ENCODE peak calls at places on chromosomes 6 and 20, in eight cellular contexts. Z is pancreas; J is hepatocyte; B is heart right ventricle; Y is CD8-positive, alpha-beta memory T cell; E is heart left ventricle; M is A673; A is fibroblast of pulmonary artery. S is an unnamed sample.

GRCh38 chr6:16854986-16855385 is 93.7 kb upstream of the ATXN1 start:
- DNase-seq in Z (no peak), J (no peak), B (no peak), Y (no peak), E (no peak), M (no peak), A (no peak), S (no peak)

GRCh38 chr6:44228836-44229235 is 5.4 kb downstream of the SLC29A1 start:
- DNase-seq in Z (no peak), J (no peak), B (no peak), Y (no peak), E (no peak), M (no peak), A (no peak), S (no peak)

GRCh38 chr6:26272171-26272631 is 92.8 kb upstream of the BTN3A2 start:
- DNase-seq in Z (no peak), J (peak), B (peak), Y (peak), E (no peak), M (peak), A (no peak), S (peak)

GRCh38 chr20:13232999-13233398 is 11.9 kb downstream of the ISM1 start:
- DNase-seq in Z (no peak), J (no peak), B (no peak), Y (no peak), E (no peak), M (no peak), A (no peak), S (no peak)

GRCh38 chr6:160042788-160043301 is 74.0 kb downstream of the IGF2R start:
- DNase-seq in Z (no peak), J (no peak), B (no peak), Y (no peak), E (no peak), M (no peak), A (peak), S (no peak)

GRCh38 chr6:170596426-170596825 is 12.0 kb upstream of the PDCD2 start:
- DNase-seq in Z (no peak), J (no peak), B (no peak), Y (no peak), E (no peak), M (peak), A (no peak), S (no peak)

GRCh38 chr6:125753218-125753936 is 3.9 kb downstream of the HEY2 start:
- DNase-seq in Z (no peak), J (no peak), B (no peak), Y (peak), E (peak), M (peak), A (peak), S (no peak)

GRCh38 chr20:50551288-50551687 is 41.1 kb downstream of the PTPN1 start:
- DNase-seq in Z (no peak), J (no peak), B (no peak), Y (no peak), E (no peak), M (no peak), A (no peak), S (no peak)

GRCh38 chr6:162140453-162140852 is 587.1 kb downstream of the PRKN start:
- DNase-seq in Z (no peak), J (no peak), B (no peak), Y (no peak), E (no peak), M (no peak), A (no peak), S (no peak)

GRCh38 chr20:3887870-3888614 is 1.1 kb upstream of the PANK2 start:
- DNase-seq in Z (no peak), J (no peak), B (peak), Y (no peak), E (peak), M (no peak), A (no peak), S (no peak)

GRCh38 chr6:100152201-100152600 is 158.2 kb upstream of the MCHR2 start:
- DNase-seq in Z (no peak), J (no peak), B (no peak), Y (no peak), E (no peak), M (no peak), A (no peak), S (no peak)

GRCh38 chr6:44388135-44388487 is 605 bp downstream of the CDC5L start:
- DNase-seq in Z (no peak), J (no peak), B (no peak), Y (no peak), E (no peak), M (no peak), A (no peak), S (no peak)

GRCh38 chr20:46364670-46365482 is 41.5 kb downstream of the ELMO2 start:
- DNase-seq in Z (no peak), J (no peak), B (no peak), Y (no peak), E (no peak), M (no peak), A (no peak), S (no peak)

GRCh38 chr20:34037121-34037520 is 43.4 kb downstream of the RALY start:
- DNase-seq in Z (no peak), J (no peak), B (no peak), Y (peak), E (peak), M (no peak), A (peak), S (peak)

GRCh38 chr6:56314683-56315523 is 67.5 kb upstream of the COL21A1 start:
- DNase-seq in Z (no peak), J (peak), B (no peak), Y (no peak), E (no peak), M (peak), A (peak), S (no peak)

GRCh38 chr6:36050305-36050704 is 22.7 kb downstream of the MAPK14 start:
- DNase-seq in Z (no peak), J (no peak), B (no peak), Y (no peak), E (no peak), M (no peak), A (no peak), S (no peak)

GRCh38 chr6:106684011-106684410 is 54.6 kb downstream of the QRSL1 start:
- DNase-seq in Z (no peak), J (no peak), B (no peak), Y (no peak), E (no peak), M (no peak), A (no peak), S (no peak)

GRCh38 chr6:43716099-43716498 is 28.5 kb upstream of the MRPS18A start:
- DNase-seq in Z (no peak), J (peak), B (no peak), Y (no peak), E (no peak), M (peak), A (peak), S (no peak)

GRCh38 chr20:45090481-45090880 is 10.4 kb downstream of the KCNS1 start:
- DNase-seq in Z (no peak), J (no peak), B (no peak), Y (no peak), E (no peak), M (no peak), A (no peak), S (no peak)

GRCh38 chr6:3124667-3125066 is 6.2 kb downstream of the BPHL start:
- DNase-seq in Z (no peak), J (no peak), B (no peak), Y (no peak), E (no peak), M (no peak), A (no peak), S (no peak)

GRCh38 chr20:45987108-45987780 is 15.2 kb upstream of the ZNF335 start:
- DNase-seq in Z (peak), J (peak), B (peak), Y (peak), E (peak), M (peak), A (peak), S (peak)

GRCh38 chr6:90940812-90941481 is 354.1 kb upstream of the MAP3K7 start:
- DNase-seq in Z (no peak), J (peak), B (no peak), Y (peak), E (no peak), M (peak), A (peak), S (peak)

GRCh38 chr6:88302769-88303230 is 136.7 kb upstream of the CNR1 start:
- DNase-seq in Z (no peak), J (no peak), B (no peak), Y (no peak), E (no peak), M (no peak), A (no peak), S (no peak)

GRCh38 chr6:44642870-44643522 is 255.5 kb downstream of the CDC5L start:
- DNase-seq in Z (no peak), J (no peak), B (no peak), Y (no peak), E (no peak), M (no peak), A (no peak), S (no peak)

GRCh38 chr6:17816921-17817611 is 110.3 kb upstream of the NUP153 start:
- DNase-seq in Z (no peak), J (peak), B (no peak), Y (no peak), E (no peak), M (peak), A (peak), S (no peak)

GRCh38 chr20:59819496-59820203 is 113.8 kb downstream of the SYCP2 start:
- DNase-seq in Z (peak), J (no peak), B (no peak), Y (no peak), E (no peak), M (no peak), A (no peak), S (no peak)

GRCh38 chr6:170222498-170223471 is 68.1 kb downstream of the DLL1 start:
- DNase-seq in Z (peak), J (no peak), B (peak), Y (no peak), E (no peak), M (no peak), A (no peak), S (no peak)

GRCh38 chr6:161410076-161410475 is 136.2 kb upstream of the AGPAT4 start:
- DNase-seq in Z (no peak), J (no peak), B (no peak), Y (no peak), E (no peak), M (no peak), A (no peak), S (no peak)

DNA sequence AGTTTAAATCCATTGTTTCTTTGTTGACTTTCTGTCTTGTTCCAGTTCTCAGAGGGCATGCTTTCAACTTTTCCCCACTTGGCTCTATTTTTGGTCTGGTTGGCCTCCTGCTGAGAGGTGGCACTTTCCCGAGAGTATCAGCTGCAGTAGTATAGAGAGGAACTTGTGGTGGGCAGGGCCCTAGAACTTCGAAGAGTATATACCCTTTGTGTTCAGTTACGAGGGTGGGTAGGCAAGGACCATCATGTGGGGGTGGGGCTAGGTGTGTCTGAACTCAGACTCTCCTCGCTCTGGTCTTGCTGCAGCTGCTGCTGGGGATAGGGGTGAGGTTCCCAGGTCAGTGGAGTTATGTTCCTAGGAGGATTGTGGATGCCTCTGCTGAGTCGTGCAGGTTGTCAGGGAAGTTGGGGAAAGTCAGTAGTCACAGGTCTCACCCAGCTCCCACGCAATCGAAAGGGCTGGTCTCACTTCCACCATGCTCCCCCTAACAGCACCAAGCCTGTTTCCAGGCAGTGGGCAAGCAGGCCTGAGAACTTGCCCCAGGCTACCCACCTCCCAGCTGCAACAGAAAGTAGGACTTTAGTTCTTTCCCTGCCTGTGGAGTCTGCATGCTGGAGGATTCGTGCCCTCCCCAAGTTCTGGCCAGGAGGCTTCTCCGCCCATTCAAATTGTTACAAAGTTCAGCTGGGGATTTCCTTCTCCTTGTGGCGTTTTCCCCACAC is 118.8 kb upstream of the SSTR4 start:
- DNase-seq in Z (no peak), J (no peak), B (no peak), Y (no peak), E (no peak), M (no peak), A (no peak), S (no peak)
- H3K4me3 ChIP-seq in Z (no peak), J (no peak), B (no peak), Y (no peak), E (no peak), M (no peak), A (no peak), S (no peak)

GRCh38 chr6:10149603-10150002 is 265.3 kb downstream of the TFAP2A start:
- DNase-seq in Z (no peak), J (no peak), B (no peak), Y (no peak), E (no peak), M (no peak), A (no peak), S (no peak)

GRCh38 chr6:10144772-10145171 is 270.1 kb downstream of the TFAP2A start:
- DNase-seq in Z (no peak), J (no peak), B (no peak), Y (no peak), E (no peak), M (no peak), A (no peak), S (no peak)

GRCh38 chr6:10151144-10151915 is 263.5 kb downstream of the TFAP2A start:
- DNase-seq in Z (no peak), J (no peak), B (no peak), Y (no peak), E (no peak), M (no peak), A (peak), S (no peak)

GRCh38 chr6:10141756-10142443 is 273.0 kb downstream of the TFAP2A start:
- DNase-seq in Z (no peak), J (peak), B (no peak), Y (no peak), E (no peak), M (no peak), A (no peak), S (no peak)

DNA sequence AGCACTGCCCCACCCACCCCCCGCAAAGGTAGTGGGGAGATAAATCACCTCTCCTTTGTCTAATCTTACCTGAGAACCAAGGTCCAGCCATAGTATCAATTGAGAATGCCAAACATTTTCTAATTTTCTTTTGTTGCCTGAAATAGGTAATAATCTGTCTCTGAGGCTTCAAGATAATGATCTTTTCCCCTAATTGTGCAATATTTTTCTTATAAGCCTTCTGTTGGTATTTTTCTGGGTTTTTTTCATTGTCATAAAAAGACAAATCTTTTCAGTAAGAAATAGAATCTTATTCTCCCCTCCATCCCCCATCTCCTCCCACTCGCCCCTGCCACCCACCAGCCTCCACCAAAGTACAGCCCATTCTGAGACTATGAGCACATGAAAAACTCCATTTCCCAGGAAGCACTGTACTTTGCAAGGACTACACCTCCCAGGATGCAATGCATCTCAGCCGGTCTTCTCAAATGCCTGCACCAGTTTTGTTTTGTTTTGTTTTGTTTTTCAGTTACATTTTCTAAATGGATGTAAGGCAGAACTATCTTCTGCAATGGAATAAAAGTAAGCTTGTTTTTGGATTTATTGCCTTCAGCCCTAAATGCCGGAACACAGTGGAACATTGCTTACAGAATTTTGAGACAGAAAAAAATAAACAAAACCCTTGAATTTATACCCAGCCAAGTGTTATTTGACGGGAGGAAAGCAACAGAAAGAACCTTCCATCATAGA is 268.0 kb downstream of the TFAP2A start:
- DNase-seq in Z (no peak), J (peak), B (peak), Y (no peak), E (no peak), M (peak), A (peak), S (no peak)
- H3K4me3 ChIP-seq in Z (no peak), J (peak), B (peak), Y (no peak), E (peak), M (peak), A (peak), S (peak)

GRCh38 chr6:81895511-81896185 is 143.2 kb upstream of the TENT5A start:
- DNase-seq in Z (no peak), J (peak), B (no peak), Y (no peak), E (no peak), M (peak), A (peak), S (no peak)
- H3K4me3 ChIP-seq in Z (no peak), J (no peak), B (no peak), Y (no peak), E (peak), M (no peak), A (no peak), S (no peak)

DNA sequence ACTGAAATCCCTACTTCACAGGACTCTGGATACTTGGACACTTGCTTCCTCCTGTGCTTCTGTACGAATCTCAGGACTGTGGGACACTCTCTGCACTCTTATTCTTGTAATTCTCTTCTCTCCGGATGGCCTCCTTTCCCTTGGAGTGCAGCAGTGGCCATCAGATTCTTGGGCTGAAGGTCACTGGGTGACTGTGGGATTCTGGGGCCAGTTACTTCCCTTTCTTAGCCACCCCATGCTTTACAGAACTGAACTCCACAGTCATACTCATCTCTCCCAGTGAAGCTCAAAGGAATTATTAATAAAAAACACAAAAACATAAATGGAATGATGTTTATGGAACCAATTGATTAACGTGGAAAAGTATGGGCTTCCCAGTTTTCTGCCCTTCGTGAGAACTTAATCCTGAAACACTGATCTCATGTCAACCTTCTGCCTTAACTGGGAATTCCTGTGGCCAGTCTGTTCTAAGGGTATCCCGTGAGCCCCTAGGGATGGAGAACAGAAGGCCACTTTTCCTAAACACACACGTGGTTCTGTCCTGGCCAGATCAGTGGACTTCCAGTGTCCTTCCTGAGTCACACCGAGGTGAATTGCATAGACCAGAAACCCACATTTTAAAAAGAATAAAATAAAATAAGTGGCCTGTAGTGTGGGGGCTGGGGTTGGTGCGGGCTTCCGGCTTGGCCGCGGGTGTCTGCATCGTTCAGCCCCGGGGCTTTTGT is 23.6 kb upstream of the HLA-E start:
- DNase-seq in Z (no peak), J (no peak), B (no peak), Y (no peak), E (no peak), M (no peak), A (no peak), S (no peak)
- H3K4me3 ChIP-seq in Z (peak), J (no peak), B (peak), Y (peak), E (peak), M (peak), A (peak), S (no peak)

GRCh38 chr20:407953-408842 is at the start of gene RBCK1:
- DNase-seq in Z (peak), J (peak), B (peak), Y (peak), E (peak), M (peak), A (peak), S (peak)

GRCh38 chr20:404088-404487 is 4.0 kb upstream of the RBCK1 start:
- DNase-seq in Z (no peak), J (no peak), B (no peak), Y (no peak), E (no peak), M (no peak), A (no peak), S (no peak)

GRCh38 chr20:408843-409696 is 971 bp downstream of the RBCK1 start:
- DNase-seq in Z (peak), J (no peak), B (no peak), Y (peak), E (peak), M (no peak), A (no peak), S (peak)

GRCh38 chr20:407097-407952 is 774 bp upstream of the RBCK1 start:
- DNase-seq in Z (peak), J (peak), B (peak), Y (peak), E (peak), M (peak), A (peak), S (peak)

DNA sequence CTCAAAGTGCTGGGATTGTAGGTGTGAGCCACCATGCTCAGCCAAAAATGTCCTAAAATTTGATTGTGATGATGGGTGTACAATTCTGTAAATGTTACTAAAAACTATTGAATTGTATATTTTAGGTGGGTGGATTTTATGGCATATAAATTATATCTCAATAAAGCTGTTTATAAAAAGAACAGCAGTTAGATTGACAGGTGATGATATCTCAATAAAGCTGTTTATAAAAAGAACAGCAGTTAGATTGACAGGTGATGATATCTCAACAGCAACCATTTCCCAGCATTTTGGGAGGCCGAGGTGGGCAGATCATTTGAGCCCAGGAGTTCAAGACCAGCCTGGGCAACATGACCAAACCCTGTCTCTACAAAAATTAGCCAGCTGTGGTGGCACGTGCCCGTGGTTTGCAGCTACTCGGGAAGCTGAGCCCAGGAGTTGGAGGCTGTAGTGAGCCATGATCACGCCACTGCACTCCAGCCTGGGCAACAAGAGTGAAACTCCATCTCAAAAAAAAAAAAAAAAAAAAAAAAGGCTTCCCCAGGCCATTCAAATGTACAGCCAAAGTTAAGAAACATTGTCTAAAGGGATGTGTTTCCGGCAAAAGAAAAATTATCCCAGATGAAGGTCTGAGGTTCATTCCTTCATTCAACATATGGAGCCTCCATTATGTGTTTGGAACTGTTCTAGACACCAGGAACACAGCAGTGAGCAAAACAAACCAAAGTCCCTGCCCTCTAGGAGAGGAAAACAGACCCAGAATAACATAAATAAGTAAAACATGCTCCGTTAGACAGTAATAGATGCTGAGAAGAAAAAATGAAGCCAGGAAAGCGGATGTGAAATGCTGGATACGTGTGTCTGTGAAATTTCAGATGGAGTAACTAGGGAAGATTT is 1.7 kb upstream of the RBCK1 start:
- DNase-seq in Z (no peak), J (no peak), B (no peak), Y (no peak), E (no peak), M (no peak), A (no peak), S (no peak)
- H3K4me3 ChIP-seq in Z (no peak), J (no peak), B (no peak), Y (no peak), E (peak), M (peak), A (no peak), S (no peak)

GRCh38 chr6:32192608-32193039 is at the start of gene GPSM3:
- DNase-seq in Z (no peak), J (no peak), B (peak), Y (peak), E (peak), M (no peak), A (peak), S (peak)
- H3K4me3 ChIP-seq in Z (no peak), J (no peak), B (peak), Y (peak), E (peak), M (no peak), A (peak), S (peak)

S was measured in CD4-positive, CD25-positive, alpha-beta regulatory T cell.